ENCODE peak calls at places on chromosome 9, in four cellular contexts. B, T, P and V are unnamed samples.

GRCh38 chr9:87389936-87390335 is 107.7 kb upstream of the DAPK1 start:
- DNase-seq in T (no peak), B (no peak), P (no peak), V (no peak)

GRCh38 chr9:128361296-128361980 is 9.7 kb upstream of the URM1 start:
- DNase-seq in P (no peak), B (no peak), T (peak; percentile 13), V (no peak)

GRCh38 chr9:97981828-97982164 is 1.3 kb upstream of the ANP32B start:
- DNase-seq in P (no peak), T (no peak), B (no peak), V (no peak)

GRCh38 chr9:125894566-125894965 is 147.4 kb downstream of the PBX3 start:
- DNase-seq in B (peak; percentile 48), T (no peak), P (no peak), V (no peak)

GRCh38 chr9:17422994-17423680 is 155.7 kb upstream of the SH3GL2 start:
- DNase-seq in B (peak; percentile 19), P (no peak), T (no peak), V (peak; percentile 3)

GRCh38 chr9:93263334-93264229 is 79.6 kb downstream of the WNK2 start:
- DNase-seq in P (no peak), B (no peak), T (no peak), V (no peak)

GRCh38 chr9:135610290-135611141 is 28.8 kb downstream of the GLT6D1 start:
- DNase-seq in P (no peak), T (no peak), B (no peak), V (no peak)

GRCh38 chr9:121895836-121896544 is 197.1 kb downstream of the TTLL11 start:
- DNase-seq in P (no peak), B (peak; percentile 34), T (peak; percentile 58), V (no peak)

GRCh38 chr9:99921875-99922710 is 15.6 kb downstream of the STX17 start:
- DNase-seq in P (no peak), B (no peak), T (no peak), V (no peak)

GRCh38 chr9:33950371-33950770 is 98.3 kb downstream of the UBAP2 start:
- DNase-seq in T (no peak), P (no peak), B (no peak), V (no peak)

GRCh38 chr9:114606597-114607207 is 4.4 kb upstream of the TMEM268 start:
- DNase-seq in T (peak; percentile 52), P (no peak), B (no peak), V (peak; percentile 33)

GRCh38 chr9:133347515-133347984 is 381 bp downstream of the MED22 start:
- DNase-seq in P (no peak), T (peak; percentile 28), B (no peak), V (no peak)

GRCh38 chr9:119284118-119284517 is 85.1 kb downstream of the BRINP1 start:
- DNase-seq in B (peak; percentile 10), P (no peak), T (no peak), V (no peak)

GRCh38 chr9:8553444-8553843 is 753.9 kb upstream of the DMAC1 start:
- DNase-seq in T (no peak), B (no peak), P (no peak), V (no peak)

GRCh38 chr9:98707158-98708102 is 1.3 kb downstream of the GABBR2 start:
- DNase-seq in P (no peak), B (peak; percentile 87), T (peak; percentile 70), V (peak; percentile 19)

GRCh38 chr9:131418143-131419028 is 24.5 kb downstream of the PRRC2B start:
- DNase-seq in B (peak; percentile 79), T (no peak), P (no peak), V (peak; percentile 68)

GRCh38 chr9:107342762-107343161 is 59.7 kb downstream of the RAD23B start:
- DNase-seq in T (no peak), B (no peak), P (no peak), V (no peak)

GRCh38 chr9:111429175-111429574 is 55.0 kb downstream of the ECPAS start:
- DNase-seq in P (no peak), B (no peak), T (peak; percentile 16), V (no peak)

GRCh38 chr9:8468048-8468600 is 668.5 kb upstream of the DMAC1 start:
- DNase-seq in B (no peak), T (no peak), P (no peak), V (no peak)

GRCh38 chr9:121886759-121887485 is 206.2 kb downstream of the TTLL11 start:
- DNase-seq in B (no peak), T (peak; percentile 42), P (no peak), V (no peak)

GRCh38 chr9:137470785-137471184 is 11.7 kb upstream of the NSMF start:
- DNase-seq in B (no peak), P (peak; percentile 47), T (no peak), V (no peak)

GRCh38 chr9:107792596-107792995 is 303.0 kb upstream of the KLF4 start:
- DNase-seq in T (no peak), P (no peak), B (no peak), V (no peak)

GRCh38 chr9:135684691-135685090 is 14.6 kb downstream of the SOHLH1 start:
- DNase-seq in T (no peak), P (no peak), B (no peak), V (no peak)

GRCh38 chr9:133975511-133975910 is 16.6 kb downstream of the VAV2 start:
- DNase-seq in B (no peak), P (no peak), T (no peak), V (no peak)

GRCh38 chr9:111983484-111983908 is 86.9 kb downstream of the UGCG start:
- DNase-seq in T (no peak), B (no peak), P (no peak), V (no peak)

GRCh38 chr9:112753725-112754124 is 3.2 kb downstream of the SNX30 start:
- DNase-seq in B (no peak), P (no peak), T (peak; percentile 85), V (peak; percentile 61)

GRCh38 chr9:109856785-109857184 is 76.8 kb downstream of the PALM2AKAP2 start:
- DNase-seq in B (no peak), T (no peak), P (no peak), V (peak; percentile 12)